ENCODE peak calls at places on chromosomes 16 and 17, in seven cellular contexts. B, M, K, O, W, U and S are unnamed samples. For H3K27me3, the result is how much of the 10 kb centered on the place peaks cover.

GRCh38 chr16:81210807-81211206 is 27.7 kb upstream of the BCO1 start:
- DNase-seq in B (no peak), M (no peak), K (no peak), O (no peak), W (no peak), U (no peak), S (no peak)

GRCh38 chr16:30063893-30064745 is 1.4 kb upstream of the ALDOA start:
- DNase-seq in B (peak), M (peak), K (peak), O (peak), W (no peak), U (peak), S (no peak)

GRCh38 chr16:87383522-87384161 is at the start of gene FBXO31:
- DNase-seq in B (peak), M (peak), K (peak), O (peak), W (peak), U (peak), S (no peak)

GRCh38 chr16:85524630-85525463 is 88.3 kb upstream of the GSE1 start:
- DNase-seq in B (peak), M (no peak), K (peak), O (peak), W (peak), U (no peak), S (no peak)

GRCh38 chr17:3722716-3723115 is 987 bp upstream of the HASPIN start:
- DNase-seq in B (peak), M (no peak), K (no peak), O (no peak), W (peak), U (no peak), S (no peak)

GRCh38 chr17:32865141-32865540 is 11.8 kb downstream of the MYO1D start:
- DNase-seq in B (no peak), M (no peak), K (no peak), O (no peak), W (no peak), U (no peak), S (no peak)

GRCh38 chr16:72715267-72715666 is 332.7 kb downstream of the ZFHX3 start:
- DNase-seq in B (peak), M (no peak), K (no peak), O (no peak), W (peak), U (no peak), S (no peak)

GRCh38 chr16:66426112-66427035 is 721 bp upstream of the BEAN1 start:
- DNase-seq in B (no peak), M (no peak), K (no peak), O (peak), W (peak), U (no peak), S (no peak)

GRCh38 chr17:65177901-65178300 is 40.7 kb downstream of the RGS9 start:
- DNase-seq in B (peak), M (no peak), K (no peak), O (no peak), W (peak), U (no peak), S (peak)

GRCh38 chr16:46882304-46882939 is 1.7 kb upstream of the GPT2 start:
- DNase-seq in B (no peak), M (no peak), K (no peak), O (no peak), W (no peak), U (no peak), S (no peak)

GRCh38 chr16:46883353-46883689 is 841 bp upstream of the GPT2 start:
- DNase-seq in B (no peak), M (peak), K (no peak), O (no peak), W (no peak), U (no peak), S (no peak)

GRCh38 chr16:46882940-46883307 is 1.2 kb upstream of the GPT2 start:
- DNase-seq in B (no peak), M (no peak), K (no peak), O (no peak), W (no peak), U (no peak), S (no peak)

GRCh38 chr16:46884513-46885293 is 541 bp downstream of the GPT2 start:
- DNase-seq in B (peak), M (no peak), K (no peak), O (no peak), W (peak), U (no peak), S (no peak)

GRCh38 chr16:46883690-46884512 is at the start of gene GPT2:
- DNase-seq in B (peak), M (peak), K (peak), O (peak), W (peak), U (peak), S (peak)
- TF ChIP-seq CTCF in B (no peak), M (no peak), K (no peak), O (no peak), W (no peak), U (no peak), S (no peak)

GRCh38 chr17:79366988-79367571 is 243.8 kb downstream of the RBFOX3 start:
- DNase-seq in B (no peak), M (no peak), K (no peak), O (no peak), W (no peak), U (no peak), S (no peak)
- H3K27me3 ChIP-seq in B (under half), M (under half), K (under half), O (under half), W (under half), U (under half), S (under half)

GRCh38 chr17:68396795-68397536 is 60.3 kb downstream of the WIPI1 start:
- DNase-seq in B (no peak), M (peak), K (no peak), O (no peak), W (no peak), U (no peak), S (no peak)

GRCh38 chr17:68401288-68401687 is 56.0 kb downstream of the WIPI1 start:
- DNase-seq in B (no peak), M (peak), K (no peak), O (no peak), W (no peak), U (no peak), S (no peak)

GRCh38 chr17:68400404-68400735 is 56.9 kb downstream of the WIPI1 start:
- DNase-seq in B (no peak), M (peak), K (no peak), O (no peak), W (no peak), U (no peak), S (no peak)

GRCh38 chr17:68398731-68399637 is 58.3 kb downstream of the WIPI1 start:
- DNase-seq in B (peak), M (peak), K (peak), O (no peak), W (peak), U (peak), S (no peak)

DNA sequence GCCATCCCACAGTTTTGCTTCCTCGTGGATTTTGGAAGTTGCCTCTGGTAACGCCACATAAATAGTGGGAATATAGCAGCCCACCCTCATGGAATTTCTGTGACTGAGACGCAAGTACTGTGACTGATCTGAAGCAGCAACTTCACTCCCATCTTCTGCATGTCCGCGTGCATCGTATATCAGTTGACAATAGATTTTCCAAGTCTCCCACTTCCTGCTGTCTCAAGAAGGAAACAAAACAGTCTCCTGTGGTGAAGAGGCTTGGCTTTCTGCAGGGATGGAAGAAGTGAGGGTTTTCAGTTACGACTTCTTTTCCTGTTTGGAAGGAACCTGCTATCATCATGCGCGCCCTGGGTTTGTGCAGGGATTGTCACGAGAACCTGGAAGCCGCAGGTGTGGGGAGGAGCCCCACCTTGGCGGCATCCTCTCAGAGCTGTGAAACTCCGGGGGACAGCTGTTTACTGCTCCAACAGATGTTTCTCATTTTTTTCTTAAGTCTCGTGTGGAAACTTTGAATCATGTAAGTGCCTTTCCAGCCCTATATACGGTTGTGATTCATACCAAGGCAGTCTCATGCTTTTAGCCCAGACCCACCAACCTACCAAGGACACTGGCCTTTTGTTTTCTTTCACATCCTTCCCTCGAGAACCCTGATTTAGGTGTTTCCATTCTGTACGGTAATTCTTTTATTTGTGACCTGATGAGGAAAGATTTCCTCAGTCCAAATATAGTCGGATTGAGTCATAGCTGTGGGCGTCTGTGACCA is 57.5 kb downstream of the WIPI1 start:
- DNase-seq in B (peak), M (peak), K (no peak), O (no peak), W (peak), U (no peak), S (no peak)
- H3K4me3 ChIP-seq in B (no peak), M (no peak), K (no peak), O (no peak), W (no peak), U (no peak), S (no peak)

GRCh38 chr16:68737730-68738590 is 868 bp downstream of the CDH1 start:
- DNase-seq in B (no peak), M (peak), K (peak), O (no peak), W (no peak), U (peak), S (no peak)
- TF ChIP-seq CTCF in B (no peak), M (peak), K (no peak), O (no peak), W (no peak), U (no peak), S (peak)

GRCh38 chr17:61405047-61405685 is 5.5 kb downstream of the TBX2 start:
- DNase-seq in B (peak), M (no peak), K (no peak), O (no peak), W (no peak), U (no peak), S (no peak)
- H3K27me3 ChIP-seq in B (under half), M (half or more), K (half or more), O (under half), W (half or more), U (under half), S (half or more)

DNA sequence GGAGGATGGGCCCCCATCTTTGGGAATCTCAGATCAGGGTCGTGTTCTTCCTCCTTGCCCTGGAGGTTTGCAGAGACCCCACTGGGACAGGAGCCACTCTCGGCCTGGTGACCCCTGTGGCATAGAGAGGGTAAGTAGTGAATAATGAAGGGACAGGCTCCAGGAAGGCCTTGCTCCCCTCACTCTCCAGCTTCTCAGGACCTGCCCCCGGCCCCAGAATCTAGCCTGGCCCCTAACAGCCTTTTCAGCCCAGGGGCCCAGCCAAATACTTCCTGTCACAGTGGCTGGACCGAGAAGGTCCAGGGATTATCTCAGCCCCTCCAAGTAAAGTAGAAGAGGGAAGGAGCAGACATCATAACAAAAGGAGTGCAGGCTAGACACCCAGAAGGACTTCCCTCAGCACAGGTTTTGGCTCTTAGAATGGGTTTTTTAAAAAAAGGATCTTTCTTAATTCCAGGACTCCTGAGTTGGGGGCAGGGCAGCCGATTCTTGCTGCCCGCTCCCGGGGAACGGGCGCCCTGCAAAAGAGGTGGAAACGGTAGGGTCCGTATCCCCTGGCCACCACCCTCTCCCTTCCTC is 637 bp upstream of the NXPH3 start:
- DNase-seq in B (no peak), M (no peak), K (no peak), O (no peak), W (no peak), U (no peak), S (no peak)
- H3K4me3 ChIP-seq in B (no peak), M (peak), K (peak), O (peak), W (peak), U (peak), S (no peak)

GRCh38 chr17:55492951-55493350 is 18.3 kb downstream of the SMIM36 start:
- DNase-seq in B (no peak), M (no peak), K (no peak), O (no peak), W (no peak), U (no peak), S (no peak)

GRCh38 chr17:55500103-55500502 is 11.1 kb downstream of the SMIM36 start:
- DNase-seq in B (no peak), M (no peak), K (no peak), O (no peak), W (no peak), U (no peak), S (no peak)

GRCh38 chr17:55495239-55495638 is 16.0 kb downstream of the SMIM36 start:
- DNase-seq in B (no peak), M (no peak), K (no peak), O (no peak), W (no peak), U (no peak), S (no peak)

GRCh38 chr17:55496094-55496881 is 15.0 kb downstream of the SMIM36 start:
- DNase-seq in B (peak), M (peak), K (no peak), O (no peak), W (peak), U (no peak), S (no peak)
- TF ChIP-seq CTCF in B (no peak), M (no peak), K (no peak), O (no peak), W (no peak), U (no peak), S (no peak)

DNA sequence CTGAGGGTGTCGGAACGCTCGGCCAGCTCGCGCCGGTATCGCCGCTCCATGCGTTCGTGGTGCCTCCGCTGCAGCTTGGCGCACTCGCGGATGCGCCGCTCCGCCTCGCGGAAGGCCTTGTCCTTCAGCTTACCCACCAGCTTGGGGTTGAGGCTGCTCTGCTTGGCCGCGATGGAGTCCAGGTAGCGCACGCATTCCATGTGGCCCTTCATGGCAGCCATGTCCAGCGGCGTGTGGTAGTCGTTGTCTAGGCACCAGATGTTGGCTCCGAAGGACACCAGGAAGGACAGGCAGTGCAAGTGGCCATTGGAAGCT is 2.8 kb downstream of the USH1G start:
- DNase-seq in B (no peak), M (no peak), K (no peak), O (no peak), W (no peak), U (no peak), S (no peak)
- H3K27me3 ChIP-seq in B (half or more), M (half or more), K (half or more), O (under half), W (under half), U (under half), S (half or more)

GRCh38 chr17:7023576-7024401 is 939 bp downstream of the BCL6B start:
- DNase-seq in B (peak), M (peak), K (peak), O (peak), W (peak), U (peak), S (peak)

GRCh38 chr17:7020894-7021664 is 1.8 kb upstream of the BCL6B start:
- DNase-seq in B (no peak), M (no peak), K (no peak), O (no peak), W (no peak), U (no peak), S (no peak)

GRCh38 chr17:7021993-7022778 is 664 bp upstream of the BCL6B start:
- DNase-seq in B (peak), M (peak), K (peak), O (peak), W (peak), U (peak), S (no peak)

GRCh38 chr17:7024402-7024785 is 1.5 kb downstream of the BCL6B start:
- DNase-seq in B (no peak), M (peak), K (no peak), O (no peak), W (no peak), U (no peak), S (no peak)

GRCh38 chr17:7022791-7023571 is at the start of gene BCL6B:
- DNase-seq in B (no peak), M (peak), K (no peak), O (peak), W (no peak), U (peak), S (no peak)
- H3K4me3 ChIP-seq in B (peak), M (peak), K (peak), O (peak), W (no peak), U (peak), S (no peak)

DNA sequence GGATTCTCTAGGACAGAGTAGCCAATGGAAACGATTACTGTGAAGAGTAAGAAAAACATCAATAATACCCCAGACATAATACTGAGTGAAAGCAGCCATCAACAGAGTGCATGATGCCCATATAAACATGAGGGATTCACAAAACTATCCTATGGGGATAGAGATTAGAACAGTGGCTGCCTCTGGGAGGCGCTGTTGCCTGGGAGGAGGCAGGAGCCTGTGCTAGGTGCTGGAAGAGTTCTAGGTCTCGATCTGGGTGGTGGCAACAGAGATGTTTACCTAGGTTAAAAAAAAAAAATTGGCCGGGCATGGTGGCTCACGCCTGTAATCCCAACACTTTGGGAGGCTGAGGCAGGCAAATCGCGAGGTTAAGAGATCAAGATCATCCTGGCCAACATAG is 7.9 kb downstream of the FA2H start:
- DNase-seq in B (no peak), M (no peak), K (no peak), O (no peak), W (no peak), U (no peak), S (no peak)
- TF ChIP-seq CTCF in B (no peak), M (no peak), K (no peak), O (no peak), W (no peak), U (no peak), S (no peak)